ENCODE peak calls at places on chromosomes 12 and 14, in nine cellular contexts. F is smooth muscle cell of the brain vasculature; J is psoas muscle; H is DMS153; C is NCI-H146; P is HEK293T; S is NCI-H774; T is activated naive CD8-positive, alpha-beta T cell treated with anti-CD3 and anti-CD28 coated beads, Interleukin-2, amount 50 U/mL, for 24 hours; I is AML-193. N is an unnamed sample.

GRCh38 chr12:69151254-69151751 is 88.1 kb upstream of the CPSF6 start:
- DNase-seq in C (peak; percentile 7), I (no peak), T (no peak), P (no peak), J (no peak), S (peak; percentile 3), F (peak; percentile 90), H (peak; percentile 68), N (no peak)

GRCh38 chr12:124396544-124397398 is 101.9 kb downstream of the RFLNA start:
- DNase-seq in F (no peak), T (no peak), I (no peak), P (no peak), S (no peak), C (no peak), H (no peak), J (no peak), N (no peak)

GRCh38 chr14:84399296-84399910 is 1130.5 kb upstream of the FLRT2 start:
- DNase-seq in J (no peak), P (no peak), S (no peak), I (no peak), T (no peak), H (no peak), C (no peak), F (no peak), N (no peak)

GRCh38 chr12:19574606-19575005 is 135.3 kb downstream of the AEBP2 start:
- DNase-seq in C (peak; percentile 15), P (no peak), H (no peak), I (no peak), T (no peak), S (no peak), F (no peak), J (no peak), N (no peak)

GRCh38 chr14:90062852-90063539 is 1.2 kb downstream of the KCNK13 start:
- DNase-seq in F (no peak), C (no peak), J (no peak), S (no peak), H (no peak), P (no peak), T (no peak), I (no peak), N (no peak)

GRCh38 chr14:102795060-102795925 is 18.0 kb downstream of the TRAF3 start:
- DNase-seq in I (peak; percentile 49), C (peak; percentile 70), T (no peak), H (peak; percentile 70), J (peak; percentile 43), F (no peak), P (no peak), S (peak; percentile 80), N (no peak)

GRCh38 chr12:52009081-52009751 is 2.5 kb downstream of the TAMALIN start:
- DNase-seq in H (no peak), J (no peak), C (no peak), S (no peak), T (no peak), I (no peak), F (no peak), P (no peak), N (no peak)

GRCh38 chr14:89681086-89682018 is 264.3 kb upstream of the FOXN3 start:
- DNase-seq in F (no peak), T (peak; percentile 75), P (no peak), I (peak; percentile 49), H (no peak), C (no peak), J (no peak), S (no peak), N (no peak)

GRCh38 chr12:91009319-91009950 is 4.7 kb upstream of the EPYC start:
- DNase-seq in J (no peak), F (no peak), H (no peak), T (no peak), S (no peak), P (peak; percentile 10), C (no peak), I (no peak), N (no peak)

GRCh38 chr14:45227566-45227965 is 25.4 kb downstream of the MIS18BP1 start:
- DNase-seq in F (no peak), C (no peak), P (no peak), T (no peak), S (no peak), H (no peak), J (no peak), I (no peak), N (no peak)

GRCh38 chr14:52730708-52731111 is 744 bp downstream of the STYX start:
- DNase-seq in T (no peak), F (no peak), H (no peak), S (no peak), J (no peak), C (no peak), I (peak; percentile 10), P (no peak), N (no peak)

GRCh38 chr12:21337453-21337852 is 2.7 kb upstream of the SLCO1A2 start:
- DNase-seq in J (no peak), P (no peak), F (no peak), I (no peak), C (no peak), H (no peak), S (no peak), T (no peak), N (no peak)

GRCh38 chr12:125357561-125357960 is 292.3 kb downstream of the AACS start:
- DNase-seq in P (no peak), S (no peak), J (no peak), I (no peak), C (no peak), H (no peak), T (no peak), F (no peak), N (no peak)

GRCh38 chr12:105706321-105706972 is 376.0 kb downstream of the C12orf75 start:
- DNase-seq in F (peak; percentile 43), J (peak; percentile 61), P (no peak), C (peak; percentile 65), S (no peak), T (no peak), H (peak; percentile 37), I (no peak), N (no peak)

GRCh38 chr12:1587927-1588573 is 6.3 kb downstream of the FBXL14 start:
- DNase-seq in S (no peak), H (no peak), F (peak; percentile 79), J (no peak), C (no peak), P (no peak), I (no peak), T (no peak), N (no peak)

GRCh38 chr14:101715209-101716076 is 46.1 kb upstream of the PPP2R5C start:
- DNase-seq in H (no peak), F (no peak), I (no peak), S (no peak), T (no peak), P (no peak), C (no peak), J (no peak), N (no peak)

GRCh38 chr12:103742349-103742784 is 98.7 kb downstream of the NT5DC3 start:
- DNase-seq in P (no peak), F (no peak), H (peak; percentile 96), I (no peak), S (peak; percentile 81), C (peak; percentile 82), T (no peak), J (no peak), N (no peak)

GRCh38 chr14:71243697-71244096 is 336.4 kb downstream of the PCNX1 start:
- DNase-seq in H (no peak), F (no peak), C (no peak), S (no peak), T (no peak), J (no peak), I (no peak), P (no peak), N (no peak)

GRCh38 chr12:131511391-131511802 is 199.5 kb upstream of the SFSWAP start:
- DNase-seq in P (no peak), H (peak; percentile 34), J (no peak), C (no peak), T (peak; percentile 50), F (no peak), S (no peak), I (no peak), N (no peak)

GRCh38 chr12:127381681-127382080 is 885.3 kb upstream of the TMEM132C start:
- DNase-seq in C (no peak), J (no peak), H (no peak), P (no peak), I (no peak), S (no peak), T (no peak), F (no peak), N (no peak)

GRCh38 chr14:77339407-77339806 is 18.6 kb downstream of the GSTZ1 start:
- DNase-seq in P (no peak), T (no peak), I (no peak), J (no peak), S (no peak), H (no peak), F (no peak), C (no peak), N (no peak)

N was measured in D721Med.